ENCODE peak calls at places on chromosomes 4 and X, in seven cellular contexts. Q is SK-N-SH, V is K562, T is GM12878, H is HepG2, X is HCT116, B is H1. S is an unnamed sample.

GRCh38 chrX:69615323-69615722 is 590 bp upstream of the EDA start:
- DNase-seq in X (no peak), V (no peak), T (no peak), Q (peak), H (no peak), B (no peak), S (no peak)

GRCh38 chrX:80354966-80355465 is 65.2 kb upstream of the TENT5D start:
- DNase-seq in B (no peak), Q (no peak), T (no peak), H (no peak), V (no peak), X (no peak), S (no peak)

GRCh38 chr4:86974481-86975050 is 39.8 kb downstream of the AFF1 start:
- DNase-seq in B (no peak), H (no peak), Q (no peak), X (no peak), V (no peak), T (no peak), S (no peak)

GRCh38 chrX:69128573-69128972 is 36.7 kb downstream of the PJA1 start:
- DNase-seq in T (no peak), B (no peak), V (peak), X (no peak), Q (peak), H (no peak), S (no peak)

GRCh38 chr4:123399638-123400358 is 3.2 kb downstream of the SPRY1 start:
- DNase-seq in X (no peak), T (no peak), B (no peak), V (no peak), H (no peak), Q (no peak), S (no peak)

GRCh38 chr4:789571-790465 is 36.1 kb downstream of the CPLX1 start:
- DNase-seq in Q (peak), V (no peak), B (no peak), X (no peak), H (no peak), T (no peak), S (no peak)

GRCh38 chr4:101707596-101707995 is 82.9 kb upstream of the BANK1 start:
- DNase-seq in Q (no peak), H (no peak), T (no peak), B (no peak), X (no peak), V (no peak), S (no peak)

GRCh38 chrX:136589966-136590365 is 58.0 kb downstream of the VGLL1 start:
- DNase-seq in H (no peak), T (no peak), B (no peak), Q (no peak), V (no peak), X (no peak), S (no peak)

GRCh38 chr4:147463065-147463464 is 17.8 kb upstream of the EDNRA start:
- DNase-seq in B (no peak), T (no peak), V (no peak), X (no peak), Q (no peak), H (no peak), S (no peak)

GRCh38 chrX:68867458-68868166 is 38.8 kb downstream of the EFNB1 start:
- DNase-seq in H (no peak), X (no peak), Q (no peak), B (no peak), T (no peak), V (no peak), S (no peak)

GRCh38 chr4:158176776-158177175 is 4.0 kb upstream of the GASK1B start:
- DNase-seq in X (no peak), B (no peak), H (no peak), T (no peak), V (no peak), Q (no peak), S (no peak)

DNA sequence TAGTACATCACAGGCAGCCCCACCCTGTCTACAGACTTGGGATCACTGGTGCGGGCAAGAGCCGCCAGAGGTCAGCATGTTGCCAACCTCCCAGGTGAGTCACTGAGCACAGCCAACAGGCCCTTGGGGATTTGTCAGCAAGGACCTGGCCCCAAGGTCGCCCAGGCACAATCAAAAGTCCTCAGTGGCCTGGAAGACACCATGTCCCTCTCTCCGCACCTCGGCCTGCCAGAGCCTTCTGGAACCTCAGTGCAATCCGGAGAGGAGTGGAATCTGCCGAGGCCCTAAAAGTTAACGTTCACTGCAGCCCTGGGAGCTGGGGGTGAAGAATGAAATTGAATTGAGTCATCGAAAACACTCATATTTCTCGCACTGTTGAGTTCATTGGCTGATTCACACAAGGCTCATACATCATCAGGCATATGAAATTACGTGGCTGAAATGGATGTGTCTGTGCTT is 74.3 kb downstream of the WFS1 start:
- DNase-seq in B (no peak), Q (no peak), X (peak), T (no peak), H (peak), V (peak), S (peak)
- TF ChIP-seq SIN3A in B (no peak), Q (no peak), X (peak), T (no peak), H (no peak), V (no peak), S (no peak)

GRCh38 chr4:139777757-139778156 is 112.1 kb downstream of the MGST2 start:
- DNase-seq in H (no peak), T (no peak), V (no peak), Q (no peak), X (no peak), B (no peak), S (no peak)

GRCh38 chr4:139776235-139776634 is 110.6 kb downstream of the MGST2 start:
- DNase-seq in X (no peak), H (no peak), T (no peak), Q (no peak), V (no peak), B (no peak), S (no peak)

GRCh38 chr4:139770361-139770760 is 104.7 kb downstream of the MGST2 start:
- DNase-seq in V (no peak), H (no peak), Q (no peak), B (no peak), T (no peak), X (no peak), S (no peak)

GRCh38 chr4:139773560-139774318 is 108.1 kb downstream of the MGST2 start:
- DNase-seq in X (no peak), T (no peak), V (no peak), B (no peak), H (no peak), Q (no peak), S (no peak)

GRCh38 chr4:139774759-139775487 is 109.3 kb downstream of the MGST2 start:
- DNase-seq in Q (peak), H (no peak), B (no peak), T (no peak), V (no peak), X (no peak), S (no peak)
- H3K27ac ChIP-seq in Q (no peak), H (no peak), B (no peak), T (no peak), V (no peak), X (no peak), S (no peak)

DNA sequence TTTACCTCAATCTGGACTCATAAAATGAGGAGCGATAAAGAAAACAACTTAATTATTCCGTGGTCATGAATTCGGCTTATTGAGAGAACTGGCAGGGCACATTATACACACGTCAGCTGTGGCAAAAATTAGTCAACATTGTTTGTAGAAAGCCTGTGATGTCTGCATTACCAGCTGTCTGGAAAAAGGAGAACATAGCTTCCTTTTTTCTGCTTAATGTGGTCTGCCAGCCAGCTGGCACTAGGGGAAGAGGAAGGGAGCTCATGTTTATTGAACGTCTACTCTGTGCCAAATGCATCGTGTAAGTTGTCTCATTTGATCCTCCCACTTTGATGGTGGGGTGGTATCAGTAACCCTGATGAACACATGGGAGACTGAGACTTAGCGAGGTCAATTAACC is 367.6 kb downstream of the ARHGAP24 start:
- DNase-seq in V (no peak), T (no peak), X (no peak), H (no peak), Q (no peak), B (no peak), S (no peak)
- TF ChIP-seq SIN3A in V (no peak), T (no peak), X (no peak), H (no peak), Q (no peak), B (no peak), S (no peak)

DNA sequence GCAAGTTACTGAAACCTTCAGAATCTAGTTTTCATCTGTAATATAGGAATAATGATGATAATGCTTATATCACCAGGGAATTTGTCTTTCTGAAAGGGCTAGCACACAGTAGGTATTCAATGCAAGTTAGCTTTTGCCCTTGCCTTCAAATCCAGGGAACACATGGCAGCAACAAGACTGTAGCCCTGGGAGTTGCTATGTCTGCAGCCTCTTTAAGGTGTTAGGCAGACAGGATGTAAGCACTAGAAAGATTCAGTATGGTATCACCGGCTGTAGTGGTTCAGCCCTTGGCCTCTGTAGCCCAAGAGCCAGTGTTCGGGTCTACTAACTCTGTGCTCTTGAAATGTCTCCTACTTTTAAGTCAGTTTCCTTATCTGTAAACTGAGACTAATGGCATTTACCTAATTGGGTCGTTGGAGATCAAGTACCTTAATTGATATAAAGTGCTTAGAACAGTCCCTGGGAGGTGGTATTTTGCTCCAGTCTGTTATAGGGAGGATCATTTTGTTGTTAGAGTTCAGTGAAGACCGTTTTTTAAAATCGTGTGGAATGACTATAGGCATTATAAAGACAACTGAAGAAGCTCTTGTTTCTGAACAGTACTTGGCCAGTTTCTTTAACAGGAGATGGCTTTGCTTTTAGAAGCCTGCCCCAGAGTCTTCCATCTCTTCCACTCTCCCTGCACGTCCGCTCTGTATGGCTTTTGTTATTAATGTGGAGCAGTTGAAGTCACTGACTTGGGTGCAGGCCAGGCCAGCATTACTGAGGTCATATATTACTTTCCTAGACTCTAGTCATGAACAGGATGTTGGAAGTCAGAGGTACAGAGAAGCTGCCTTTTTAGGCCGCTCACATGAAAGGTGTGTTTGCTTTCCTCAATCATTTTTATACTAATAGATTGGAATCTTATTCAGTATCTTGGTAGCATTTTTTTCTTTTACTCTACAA is 44.8 kb downstream of the GAB1 start:
- DNase-seq in X (no peak), H (no peak), Q (peak), V (peak), B (no peak), T (no peak), S (no peak)
- H3K27ac ChIP-seq in X (no peak), H (no peak), Q (peak), V (peak), B (no peak), T (no peak), S (no peak)

GRCh38 chr4:6673660-6674499 is 19.8 kb upstream of the S100P start:
- DNase-seq in V (peak), Q (peak), H (peak), T (peak), X (peak), B (peak), S (peak)

GRCh38 chr4:6674500-6675149 is 19.1 kb upstream of the S100P start:
- DNase-seq in B (no peak), T (peak), V (peak), X (peak), H (peak), Q (peak), S (no peak)

GRCh38 chr4:6672131-6672530 is 21.5 kb upstream of the S100P start:
- DNase-seq in X (no peak), V (no peak), H (no peak), T (no peak), Q (no peak), B (no peak), S (no peak)

GRCh38 chr4:6668391-6668790 is 25.3 kb upstream of the S100P start:
- DNase-seq in V (no peak), X (no peak), B (no peak), T (no peak), H (no peak), Q (no peak), S (no peak)

GRCh38 chr4:6671648-6672047 is 22.0 kb upstream of the S100P start:
- DNase-seq in B (no peak), V (no peak), T (no peak), Q (no peak), H (no peak), X (no peak), S (no peak)
- TF ChIP-seq SIN3A in B (no peak), V (no peak), T (no peak), Q (no peak), H (no peak), X (no peak), S (no peak)

DNA sequence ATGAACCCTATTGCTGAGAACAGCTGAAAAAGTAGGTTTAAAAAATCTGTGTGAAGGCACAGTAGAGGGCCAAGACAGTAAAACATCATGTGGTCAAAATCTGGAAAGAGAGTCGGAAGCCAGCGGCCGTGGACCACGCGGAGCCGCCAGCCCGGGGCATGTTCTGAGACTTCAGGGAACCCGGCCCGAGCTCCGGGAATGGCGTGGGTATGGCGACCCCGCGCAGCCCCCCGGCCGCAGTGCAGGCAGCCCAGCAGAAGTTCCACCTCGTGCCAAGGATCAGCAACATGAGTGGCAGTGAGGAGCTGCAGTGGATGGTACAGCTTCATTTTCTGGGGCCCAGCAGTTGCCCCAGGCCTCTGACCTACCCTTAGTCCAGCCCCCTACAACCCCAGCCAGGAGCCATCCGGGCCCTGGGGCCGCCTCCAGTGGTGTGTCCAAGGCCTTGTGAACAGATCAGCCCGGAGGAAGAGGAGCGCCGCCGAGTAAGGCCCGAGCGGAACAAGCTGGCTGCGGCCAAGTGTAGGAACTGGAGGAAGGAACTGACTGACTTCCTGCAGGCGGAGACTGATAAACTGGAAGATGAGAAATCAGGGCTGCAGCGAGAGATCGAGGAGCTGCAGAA is 94.2 kb downstream of the LARP1B start:
- DNase-seq in Q (peak), X (no peak), H (no peak), V (no peak), B (no peak), T (no peak), S (no peak)
- H3K27ac ChIP-seq in Q (no peak), X (no peak), H (no peak), V (no peak), B (no peak), T (no peak), S (no peak)

DNA sequence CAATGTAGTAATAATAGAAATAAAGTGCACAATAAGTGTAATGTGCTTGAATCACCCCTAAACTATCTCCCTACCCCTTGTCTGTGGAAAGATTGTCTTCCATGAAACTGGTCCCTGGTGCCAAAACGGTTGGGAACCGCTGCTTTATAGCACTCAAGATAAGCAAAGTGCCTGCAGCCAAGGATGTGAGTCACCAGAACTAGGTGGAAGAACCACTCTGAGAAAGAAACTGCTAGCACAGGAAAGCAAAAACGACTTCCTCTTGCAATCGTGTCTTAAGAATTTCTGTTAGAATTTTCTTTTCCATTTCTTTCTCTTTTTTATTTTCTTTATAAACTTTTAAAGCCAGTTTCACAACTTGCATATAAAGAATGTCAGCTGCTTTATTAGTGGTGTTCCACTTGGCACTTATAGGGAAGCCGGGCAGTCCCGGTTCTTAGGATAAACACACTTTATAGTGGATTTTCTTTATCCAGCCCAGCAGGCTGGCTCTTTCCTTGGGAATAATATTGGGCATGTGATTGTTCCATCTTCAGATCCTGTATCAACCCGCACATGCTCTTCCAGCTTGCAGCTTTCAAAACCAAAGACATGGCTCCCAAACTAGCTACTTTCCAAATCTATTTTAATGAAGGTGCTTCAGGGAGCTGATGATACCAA is 32.3 kb upstream of the CXCL8 start:
- DNase-seq in B (no peak), Q (no peak), X (peak), H (no peak), V (peak), T (no peak), S (no peak)
- TF ChIP-seq SIN3A in B (no peak), Q (no peak), X (peak), H (no peak), V (no peak), T (no peak), S (no peak)

GRCh38 chr4:184598753-184599491 is 50.3 kb downstream of the CASP3 start:
- DNase-seq in T (no peak), Q (no peak), X (no peak), V (no peak), H (no peak), B (no peak), S (no peak)
- H3K27ac ChIP-seq in T (no peak), Q (no peak), X (no peak), V (peak), H (no peak), B (no peak), S (no peak)

S was measured in Panc1.